ENCODE peak calls at places on chromosomes 2 and 18, in seven cellular contexts. One of them, this sample, is unnamed.

GRCh38 chr2:105085525-105085924 is 47.7 kb downstream of the MRPS9 start:
- DNase-seq in OCI-M1: no peak
- DNase-seq in brain microvascular endothelial cell: no peak
- DNase-seq in CD4-positive, alpha-beta T cell: no peak
- DNase-seq in AG09319: no peak
- DNase-seq in BJ: no peak
- DNase-seq in anterior cingulate cortex: no peak
- DNase-seq in this sample: no peak

GRCh38 chr2:174840436-174840835 is 76.2 kb upstream of the CHRNA1 start:
- DNase-seq in anterior cingulate cortex: no peak
- DNase-seq in BJ: peak; percentile 39
- DNase-seq in brain microvascular endothelial cell: peak; percentile 49
- DNase-seq in OCI-M1: no peak
- DNase-seq in AG09319: no peak
- DNase-seq in CD4-positive, alpha-beta T cell: no peak
- DNase-seq in this sample: no peak

GRCh38 chr2:199468561-199469513 is 11.1 kb upstream of the SATB2 start:
- DNase-seq in OCI-M1: no peak
- DNase-seq in BJ: no peak
- DNase-seq in CD4-positive, alpha-beta T cell: no peak
- DNase-seq in AG09319: no peak
- DNase-seq in anterior cingulate cortex: no peak
- DNase-seq in brain microvascular endothelial cell: no peak
- DNase-seq in this sample: no peak

GRCh38 chr2:200239216-200239615 is 67.3 kb upstream of the SPATS2L start:
- DNase-seq in CD4-positive, alpha-beta T cell: no peak
- DNase-seq in OCI-M1: peak; percentile 66
- DNase-seq in BJ: peak; percentile 53
- DNase-seq in brain microvascular endothelial cell: peak; percentile 81
- DNase-seq in AG09319: no peak
- DNase-seq in anterior cingulate cortex: no peak
- DNase-seq in this sample: no peak

GRCh38 chr2:240766072-240766471 is 53.9 kb downstream of the KIF1A start:
- DNase-seq in anterior cingulate cortex: no peak
- DNase-seq in brain microvascular endothelial cell: no peak
- DNase-seq in CD4-positive, alpha-beta T cell: no peak
- DNase-seq in OCI-M1: no peak
- DNase-seq in AG09319: no peak
- DNase-seq in BJ: no peak
- DNase-seq in this sample: no peak

GRCh38 chr18:76838182-76838581 is 15.8 kb downstream of the ZNF236 start:
- DNase-seq in CD4-positive, alpha-beta T cell: no peak
- DNase-seq in AG09319: no peak
- DNase-seq in BJ: no peak
- DNase-seq in brain microvascular endothelial cell: no peak
- DNase-seq in OCI-M1: peak; percentile 15
- DNase-seq in anterior cingulate cortex: no peak
- DNase-seq in this sample: no peak

GRCh38 chr2:233551491-233551890 is 15.1 kb downstream of the USP40 start:
- DNase-seq in BJ: no peak
- DNase-seq in brain microvascular endothelial cell: no peak
- DNase-seq in CD4-positive, alpha-beta T cell: no peak
- DNase-seq in AG09319: no peak
- DNase-seq in OCI-M1: no peak
- DNase-seq in anterior cingulate cortex: no peak
- DNase-seq in this sample: no peak

GRCh38 chr18:67301592-67301991 is 214.9 kb downstream of the DSEL start:
- DNase-seq in anterior cingulate cortex: no peak
- DNase-seq in AG09319: no peak
- DNase-seq in brain microvascular endothelial cell: no peak
- DNase-seq in BJ: no peak
- DNase-seq in OCI-M1: no peak
- DNase-seq in CD4-positive, alpha-beta T cell: no peak
- DNase-seq in this sample: no peak

GRCh38 chr18:59672125-59672769 is 25.0 kb downstream of the CCBE1 start:
- DNase-seq in anterior cingulate cortex: peak; percentile 27
- DNase-seq in CD4-positive, alpha-beta T cell: no peak
- DNase-seq in OCI-M1: no peak
- DNase-seq in BJ: no peak
- DNase-seq in brain microvascular endothelial cell: no peak
- DNase-seq in AG09319: no peak
- DNase-seq in this sample: no peak

GRCh38 chr2:85775406-85776381 is 21.9 kb downstream of the ATOH8 start:
- DNase-seq in BJ: no peak
- DNase-seq in anterior cingulate cortex: no peak
- DNase-seq in AG09319: no peak
- DNase-seq in OCI-M1: no peak
- DNase-seq in CD4-positive, alpha-beta T cell: no peak
- DNase-seq in brain microvascular endothelial cell: no peak
- DNase-seq in this sample: no peak

GRCh38 chr2:118609138-118609537 is 238.3 kb downstream of the EN1 start:
- DNase-seq in AG09319: no peak
- DNase-seq in brain microvascular endothelial cell: no peak
- DNase-seq in CD4-positive, alpha-beta T cell: no peak
- DNase-seq in BJ: no peak
- DNase-seq in anterior cingulate cortex: no peak
- DNase-seq in OCI-M1: peak; percentile 14
- DNase-seq in this sample: no peak

GRCh38 chr2:213868526-213868925 is 542.3 kb upstream of the VWC2L start:
- DNase-seq in BJ: no peak
- DNase-seq in AG09319: no peak
- DNase-seq in brain microvascular endothelial cell: no peak
- DNase-seq in CD4-positive, alpha-beta T cell: no peak
- DNase-seq in OCI-M1: peak; percentile 22
- DNase-seq in anterior cingulate cortex: no peak
- DNase-seq in this sample: no peak

GRCh38 chr2:159817278-159817677 is 19.3 kb upstream of the CD302 start:
- DNase-seq in brain microvascular endothelial cell: no peak
- DNase-seq in OCI-M1: peak; percentile 76
- DNase-seq in CD4-positive, alpha-beta T cell: no peak
- DNase-seq in AG09319: no peak
- DNase-seq in BJ: no peak
- DNase-seq in anterior cingulate cortex: no peak
- DNase-seq in this sample: no peak

GRCh38 chr2:71736091-71736878 is 282.9 kb downstream of the DYSF start:
- DNase-seq in CD4-positive, alpha-beta T cell: no peak
- DNase-seq in BJ: no peak
- DNase-seq in AG09319: no peak
- DNase-seq in brain microvascular endothelial cell: no peak
- DNase-seq in OCI-M1: no peak
- DNase-seq in anterior cingulate cortex: no peak
- DNase-seq in this sample: no peak

GRCh38 chr2:151423760-151424159 is 14.1 kb downstream of the RIF1 start:
- DNase-seq in AG09319: no peak
- DNase-seq in BJ: no peak
- DNase-seq in anterior cingulate cortex: no peak
- DNase-seq in brain microvascular endothelial cell: no peak
- DNase-seq in CD4-positive, alpha-beta T cell: peak; percentile 10
- DNase-seq in OCI-M1: no peak
- DNase-seq in this sample: no peak

GRCh38 chr18:24702001-24702400 is 241.6 kb downstream of the HRH4 start:
- DNase-seq in brain microvascular endothelial cell: no peak
- DNase-seq in OCI-M1: no peak
- DNase-seq in anterior cingulate cortex: no peak
- DNase-seq in AG09319: no peak
- DNase-seq in BJ: no peak
- DNase-seq in CD4-positive, alpha-beta T cell: no peak
- DNase-seq in this sample: no peak

GRCh38 chr2:191965733-191966132 is 118.8 kb upstream of the CAVIN2 start:
- DNase-seq in CD4-positive, alpha-beta T cell: no peak
- DNase-seq in OCI-M1: no peak
- DNase-seq in BJ: no peak
- DNase-seq in anterior cingulate cortex: no peak
- DNase-seq in brain microvascular endothelial cell: no peak
- DNase-seq in AG09319: no peak
- DNase-seq in this sample: no peak

GRCh38 chr2:114442545-114442944 is at the start of gene DPP10:
- DNase-seq in OCI-M1: peak; percentile 38
- DNase-seq in CD4-positive, alpha-beta T cell: no peak
- DNase-seq in anterior cingulate cortex: peak; percentile 20
- DNase-seq in BJ: no peak
- DNase-seq in AG09319: no peak
- DNase-seq in brain microvascular endothelial cell: peak; percentile 2
- DNase-seq in this sample: no peak

GRCh38 chr18:47585914-47586313 is 334.5 kb upstream of the SKOR2 start:
- DNase-seq in CD4-positive, alpha-beta T cell: no peak
- DNase-seq in BJ: no peak
- DNase-seq in AG09319: no peak
- DNase-seq in brain microvascular endothelial cell: no peak
- DNase-seq in OCI-M1: no peak
- DNase-seq in anterior cingulate cortex: no peak
- DNase-seq in this sample: no peak

GRCh38 chr2:157363612-157364101 is 38.0 kb upstream of the ERMN start:
- DNase-seq in OCI-M1: no peak
- DNase-seq in BJ: peak; percentile 18
- DNase-seq in anterior cingulate cortex: no peak
- DNase-seq in AG09319: no peak
- DNase-seq in CD4-positive, alpha-beta T cell: no peak
- DNase-seq in brain microvascular endothelial cell: no peak
- DNase-seq in this sample: no peak

GRCh38 chr2:196677404-196677803 is 37.9 kb downstream of the CCDC150 start:
- DNase-seq in BJ: no peak
- DNase-seq in anterior cingulate cortex: no peak
- DNase-seq in CD4-positive, alpha-beta T cell: no peak
- DNase-seq in brain microvascular endothelial cell: peak; percentile 41
- DNase-seq in OCI-M1: no peak
- DNase-seq in AG09319: no peak
- DNase-seq in this sample: no peak

GRCh38 chr18:50009772-50010171 is 185.2 kb downstream of the MYO5B start:
- DNase-seq in OCI-M1: peak; percentile 56
- DNase-seq in BJ: no peak
- DNase-seq in AG09319: no peak
- DNase-seq in anterior cingulate cortex: peak; percentile 27
- DNase-seq in brain microvascular endothelial cell: peak; percentile 22
- DNase-seq in CD4-positive, alpha-beta T cell: peak; percentile 24
- DNase-seq in this sample: peak; percentile 47

GRCh38 chr2:10267036-10267435 is 35.7 kb upstream of the HPCAL1 start:
- DNase-seq in OCI-M1: no peak
- DNase-seq in BJ: no peak
- DNase-seq in AG09319: no peak
- DNase-seq in anterior cingulate cortex: no peak
- DNase-seq in CD4-positive, alpha-beta T cell: no peak
- DNase-seq in brain microvascular endothelial cell: no peak
- DNase-seq in this sample: no peak

GRCh38 chr2:100270381-100271146 is 51.7 kb downstream of the LONRF2 start:
- DNase-seq in CD4-positive, alpha-beta T cell: no peak
- DNase-seq in brain microvascular endothelial cell: no peak
- DNase-seq in BJ: no peak
- DNase-seq in anterior cingulate cortex: no peak
- DNase-seq in OCI-M1: no peak
- DNase-seq in AG09319: no peak
- DNase-seq in this sample: no peak

GRCh38 chr2:1458432-1458831 is 45.2 kb downstream of the TPO start:
- DNase-seq in CD4-positive, alpha-beta T cell: no peak
- DNase-seq in AG09319: no peak
- DNase-seq in OCI-M1: no peak
- DNase-seq in BJ: no peak
- DNase-seq in brain microvascular endothelial cell: no peak
- DNase-seq in anterior cingulate cortex: no peak
- DNase-seq in this sample: no peak

GRCh38 chr18:53025247-53025646 is 685.2 kb downstream of the DCC start:
- DNase-seq in CD4-positive, alpha-beta T cell: no peak
- DNase-seq in anterior cingulate cortex: no peak
- DNase-seq in OCI-M1: no peak
- DNase-seq in brain microvascular endothelial cell: no peak
- DNase-seq in BJ: no peak
- DNase-seq in AG09319: no peak
- DNase-seq in this sample: no peak

GRCh38 chr2:181203412-181203811 is 223.0 kb downstream of the UBE2E3 start:
- DNase-seq in CD4-positive, alpha-beta T cell: no peak
- DNase-seq in anterior cingulate cortex: no peak
- DNase-seq in AG09319: peak; percentile 36
- DNase-seq in OCI-M1: no peak
- DNase-seq in brain microvascular endothelial cell: peak; percentile 89
- DNase-seq in BJ: peak; percentile 74
- DNase-seq in this sample: no peak

GRCh38 chr18:13725566-13726227 is 661 bp downstream of the FAM210A start:
- DNase-seq in AG09319: no peak
- DNase-seq in brain microvascular endothelial cell: no peak
- DNase-seq in OCI-M1: peak; percentile 65
- DNase-seq in BJ: no peak
- DNase-seq in CD4-positive, alpha-beta T cell: peak; percentile 3
- DNase-seq in anterior cingulate cortex: no peak
- DNase-seq in this sample: no peak

GRCh38 chr2:176140520-176141317 is 10.6 kb upstream of the HOXD4 start:
- DNase-seq in BJ: no peak
- DNase-seq in brain microvascular endothelial cell: no peak
- DNase-seq in anterior cingulate cortex: peak; percentile 78
- DNase-seq in OCI-M1: peak; percentile 93
- DNase-seq in CD4-positive, alpha-beta T cell: peak; percentile 50
- DNase-seq in AG09319: peak; percentile 24
- DNase-seq in this sample: peak; percentile 52